ENCODE peak calls at places on chromosomes 16 and 17, in five cellular contexts. J is head of caudate nucleus; U is Panc1; I is CD4-positive, alpha-beta T cell; Y is activated CD4-positive, alpha-beta T cell treated with anti-CD3 and anti-CD28 coated beads, Interleukin-2, amount 10 ng/mL, durations not matched to agents 7 days and 5 days. E is an unnamed sample.

GRCh38 chr16:49280022-49280741 is 1.5 kb downstream of the CBLN1 start:
- DNase-seq in J (no peak), U (no peak), I (no peak), Y (no peak), E (no peak)

GRCh38 chr17:2595736-2596135 is 2.3 kb downstream of the PAFAH1B1 start:
- DNase-seq in J (no peak), U (no peak), I (no peak), Y (no peak), E (no peak)

GRCh38 chr17:77420476-77420803 is 279.7 kb downstream of the SEC14L1 start:
- DNase-seq in J (no peak), U (no peak), I (no peak), Y (no peak), E (no peak)

GRCh38 chr16:3045758-3046505 is 429 bp upstream of the MMP25 start:
- DNase-seq in J (no peak), U (no peak), I (no peak), Y (no peak), E (no peak)

GRCh38 chr17:52026075-52026474 is 132.4 kb downstream of the CA10 start:
- DNase-seq in J (no peak), U (no peak), I (no peak), Y (no peak), E (no peak)

GRCh38 chr17:51741447-51741846 is 417.1 kb downstream of the CA10 start:
- DNase-seq in J (no peak), U (no peak), I (no peak), Y (no peak), E (no peak)

GRCh38 chr17:68944435-68945035 is 10.7 kb downstream of the ABCA8 start:
- DNase-seq in J (no peak), U (no peak), I (no peak), Y (no peak), E (no peak)

GRCh38 chr16:25108054-25108453 is 3.5 kb upstream of the LCMT1 start:
- DNase-seq in J (no peak), U (no peak), I (peak; percentile 37), Y (peak; percentile 49), E (no peak)

GRCh38 chr16:22206847-22207714 is 1.0 kb downstream of the EEF2K start:
- DNase-seq in J (peak; percentile 73), U (no peak), I (no peak), Y (peak; percentile 25), E (no peak)

GRCh38 chr17:28471127-28471453 is 2.4 kb upstream of the SLC13A2 start:
- DNase-seq in J (no peak), U (no peak), I (no peak), Y (no peak), E (no peak)

GRCh38 chr17:2067559-2067958 is 12.7 kb downstream of the HIC1 start:
- DNase-seq in J (no peak), U (no peak), I (no peak), Y (no peak), E (no peak)

GRCh38 chr17:30429155-30429554 is 48.1 kb upstream of the GOSR1 start:
- DNase-seq in J (no peak), U (no peak), I (no peak), Y (no peak), E (no peak)

GRCh38 chr16:26951950-26952349 is 114.8 kb upstream of the C16orf82 start:
- DNase-seq in J (no peak), U (no peak), I (no peak), Y (no peak), E (no peak)

GRCh38 chr17:40854175-40854814 is 12.7 kb downstream of the KRT12 start:
- DNase-seq in J (no peak), U (peak; percentile 50), I (no peak), Y (no peak), E (no peak)

E was measured in SK-N-MC.